ENCODE peak calls at places on chromosomes 3 and 15, in five cellular contexts. E, A, T, K and Q are unnamed samples. For H3K4me1, the result is how much of the 10 kb centered on the place peaks cover.

GRCh38 chr3:13563321-13563720 is 14.4 kb downstream of the FBLN2 start:
- DNase-seq in K (no peak), A (no peak), T (no peak), E (no peak), Q (no peak)

GRCh38 chr3:43015572-43016512 is 36.7 kb downstream of the GASK1A start:
- DNase-seq in T (no peak), A (no peak), E (no peak), K (no peak), Q (no peak)

GRCh38 chr3:141257971-141258370 is 26.3 kb downstream of the PXYLP1 start:
- DNase-seq in K (no peak), A (no peak), E (no peak), T (no peak), Q (no peak)

GRCh38 chr3:39386331-39386730 is 3.2 kb downstream of the SLC25A38 start:
- DNase-seq in T (no peak), K (no peak), A (no peak), E (no peak), Q (no peak)

GRCh38 chr3:186356152-186356551 is 5.9 kb downstream of the DGKG start:
- DNase-seq in T (no peak), K (no peak), A (no peak), E (no peak), Q (no peak)

GRCh38 chr3:126345641-126346460 is 11.4 kb downstream of the KLF15 start:
- DNase-seq in E (no peak), K (no peak), A (no peak), T (no peak), Q (no peak)

GRCh38 chr3:58471025-58471887 is 20.6 kb upstream of the KCTD6 start:
- DNase-seq in A (peak), K (peak), E (peak), T (peak), Q (peak)

GRCh38 chr3:28786446-28786845 is 437.8 kb upstream of the AZI2 start:
- DNase-seq in A (no peak), K (no peak), T (no peak), E (no peak), Q (no peak)

GRCh38 chr15:98155356-98155755 is 194.9 kb downstream of the ARRDC4 start:
- DNase-seq in E (no peak), T (no peak), K (peak), A (no peak), Q (peak)

GRCh38 chr3:156300929-156301806 is 180.8 kb downstream of the KCNAB1 start:
- DNase-seq in A (no peak), T (peak), K (no peak), E (no peak), Q (no peak)

GRCh38 chr3:9946112-9947024 is 5.8 kb downstream of the PRRT3 start:
- DNase-seq in T (peak), A (no peak), E (peak), K (peak), Q (peak)

GRCh38 chr3:175208316-175208715 is 349.2 kb downstream of the NAALADL2 start:
- DNase-seq in K (peak), A (no peak), T (peak), E (peak), Q (no peak)

GRCh38 chr3:62718011-62718410 is 157.2 kb downstream of the CADPS start:
- DNase-seq in K (no peak), T (no peak), E (no peak), A (no peak), Q (no peak)

GRCh38 chr3:9111349-9112265 is 137.8 kb downstream of the SRGAP3 start:
- DNase-seq in A (peak), K (peak), T (peak), E (no peak), Q (no peak)

GRCh38 chr15:28012231-28012630 is 86.9 kb downstream of the OCA2 start:
- DNase-seq in A (no peak), E (no peak), K (no peak), T (no peak), Q (no peak)

GRCh38 chr3:52039846-52040245 is 16.5 kb downstream of the DUSP7 start:
- DNase-seq in E (no peak), A (no peak), K (no peak), T (no peak), Q (no peak)

GRCh38 chr3:194314669-194315068 is 36.5 kb downstream of the CPN2 start:
- DNase-seq in A (no peak), K (no peak), E (no peak), T (no peak), Q (no peak)

GRCh38 chr3:8856721-8857120 is 87.3 kb upstream of the OXTR start:
- DNase-seq in T (peak), E (no peak), A (no peak), K (peak), Q (peak)

GRCh38 chr3:36696799-36697198 is 67.6 kb downstream of the DCLK3 start:
- DNase-seq in T (no peak), E (no peak), K (no peak), A (no peak), Q (no peak)

GRCh38 chr15:70289191-70289955 is 191.7 kb upstream of the TLE3 start:
- DNase-seq in E (no peak), A (no peak), T (no peak), K (peak), Q (peak)

GRCh38 chr3:99825239-99825638 is 7.6 kb downstream of the CMSS1 start:
- DNase-seq in A (peak), E (peak), T (peak), K (peak), Q (peak)

GRCh38 chr15:33515121-33515520 is 204.4 kb downstream of the RYR3 start:
- DNase-seq in K (no peak), T (no peak), E (no peak), A (no peak), Q (no peak)

GRCh38 chr3:158668506-158668905 is 3.9 kb downstream of the LXN start:
- DNase-seq in E (no peak), K (peak), A (no peak), T (peak), Q (peak)

GRCh38 chr3:154776549-154777230 is 303.4 kb upstream of the MME start:
- DNase-seq in K (no peak), E (no peak), T (no peak), A (no peak), Q (no peak)

GRCh38 chr3:183156266-183156665 is 6.3 kb downstream of the LAMP3 start:
- DNase-seq in K (no peak), A (no peak), E (peak), T (no peak), Q (no peak)

GRCh38 chr15:67076147-67076843 is 10.9 kb downstream of the SMAD3 start:
- DNase-seq in T (peak), K (peak), E (peak), A (peak), Q (no peak)

GRCh38 chr15:89909611-89910010 is 3.1 kb downstream of the ARPIN start:
- DNase-seq in E (no peak), K (no peak), A (no peak), T (no peak), Q (no peak)

GRCh38 chr3:19543212-19543841 is 390.7 kb downstream of the EFHB start:
- DNase-seq in E (no peak), T (no peak), A (no peak), K (no peak), Q (peak)

GRCh38 chr15:60297047-60297446 is 100.7 kb downstream of the ANXA2 start:
- DNase-seq in A (no peak), K (no peak), E (no peak), T (no peak), Q (no peak)

GRCh38 chr15:99966815-99967214 is 233.6 kb upstream of the LYSMD4 start:
- DNase-seq in A (no peak), E (no peak), T (no peak), K (no peak), Q (no peak)

GRCh38 chr3:56878046-56878445 is 76.3 kb upstream of the ARHGEF3 start:
- DNase-seq in E (peak), T (peak), K (no peak), A (no peak), Q (no peak)

GRCh38 chr15:55587321-55588069 is 650 bp downstream of the PYGO1 start:
- DNase-seq in T (peak), A (no peak), E (peak), K (peak), Q (peak)

GRCh38 chr3:23193835-23194234 is 9.3 kb upstream of the UBE2E2 start:
- DNase-seq in K (no peak), E (no peak), A (no peak), T (no peak), Q (no peak)

GRCh38 chr3:49148159-49148558 is 15.3 kb upstream of the LAMB2 start:
- DNase-seq in E (no peak), T (no peak), A (no peak), K (no peak), Q (no peak)

GRCh38 chr3:41893977-41894376 is 67.9 kb downstream of the ULK4 start:
- DNase-seq in E (peak), A (peak), T (peak), K (peak), Q (peak)

GRCh38 chr3:64178419-64178818 is 46.8 kb downstream of the PRICKLE2 start:
- DNase-seq in A (no peak), T (no peak), K (no peak), E (no peak), Q (no peak)

GRCh38 chr3:119597548-119598288 is at the start of gene PLA1A:
- DNase-seq in E (no peak), T (no peak), A (no peak), K (no peak), Q (no peak)

GRCh38 chr3:157939166-157939565 is 167.1 kb downstream of the SHOX2 start:
- DNase-seq in T (no peak), K (no peak), E (no peak), A (no peak), Q (no peak)

GRCh38 chr3:133591271-133591742 is 17.8 kb downstream of the CDV3 start:
- DNase-seq in E (no peak), A (no peak), T (peak), K (peak), Q (peak)

GRCh38 chr15:52172869-52173268 is 18.3 kb downstream of the GNB5 start:
- DNase-seq in K (no peak), E (no peak), A (no peak), T (no peak), Q (no peak)

GRCh38 chr3:45874677-45875346 is 11.5 kb upstream of the CCR9 start:
- DNase-seq in K (no peak), T (no peak), A (peak), E (no peak), Q (no peak)
- H3K4me1 ChIP-seq in K (under half), T (under half), A (under half), E (under half), Q (under half)

DNA sequence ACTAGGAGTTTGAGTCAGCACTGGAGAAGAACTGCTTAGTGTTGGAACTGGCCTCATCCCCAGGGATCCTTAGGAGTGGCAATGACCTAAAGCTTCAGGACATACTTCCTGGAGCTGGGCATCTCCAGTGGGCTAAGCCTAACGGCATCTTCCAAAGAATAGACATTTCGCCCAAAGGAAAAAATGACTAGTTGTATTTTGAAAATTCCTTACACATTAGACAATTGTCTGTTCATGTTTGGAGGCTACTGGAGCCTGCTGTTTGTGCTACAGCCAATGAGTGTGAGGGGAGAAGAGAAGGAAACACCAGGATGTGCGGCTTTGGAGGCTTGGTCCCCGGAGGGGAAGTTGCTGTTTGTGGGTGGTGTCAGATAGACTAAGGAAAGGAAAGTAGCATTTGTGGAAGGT is 77.6 kb downstream of the POLR2M start:
- DNase-seq in K (peak), E (peak), T (no peak), A (no peak), Q (peak)
- H3K9ac ChIP-seq in K (peak), E (peak), T (no peak), A (no peak), Q (peak)

GRCh38 chr3:16918683-16919025 is 33.9 kb downstream of the PLCL2 start:
- DNase-seq in E (no peak), A (no peak), T (no peak), K (no peak), Q (no peak)
- H3K4me1 ChIP-seq in E (under half), A (under half), T (under half), K (under half), Q (under half)

DNA sequence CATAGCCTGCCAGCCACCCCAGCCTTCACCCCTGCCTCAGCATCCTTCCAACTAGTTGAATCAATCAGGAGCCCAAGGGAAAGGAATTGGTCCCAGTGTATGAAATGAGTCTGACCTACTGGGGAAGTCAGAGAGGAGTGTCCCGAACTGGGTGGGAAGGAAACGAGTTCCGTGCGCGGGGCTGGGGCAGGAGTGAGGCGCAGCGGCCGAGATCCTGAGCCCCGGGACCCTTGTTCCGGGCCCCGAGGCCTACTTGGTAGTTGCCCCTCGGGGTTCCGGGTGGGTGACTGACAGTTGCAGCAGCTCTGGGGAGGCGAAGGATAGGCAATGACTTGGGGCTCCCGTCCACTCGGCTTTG is 1.1 kb upstream of the PLCL2 start:
- DNase-seq in A (no peak), E (no peak), K (no peak), T (no peak), Q (no peak)
- H3K9ac ChIP-seq in A (no peak), E (peak), K (peak), T (no peak), Q (peak)

DNA sequence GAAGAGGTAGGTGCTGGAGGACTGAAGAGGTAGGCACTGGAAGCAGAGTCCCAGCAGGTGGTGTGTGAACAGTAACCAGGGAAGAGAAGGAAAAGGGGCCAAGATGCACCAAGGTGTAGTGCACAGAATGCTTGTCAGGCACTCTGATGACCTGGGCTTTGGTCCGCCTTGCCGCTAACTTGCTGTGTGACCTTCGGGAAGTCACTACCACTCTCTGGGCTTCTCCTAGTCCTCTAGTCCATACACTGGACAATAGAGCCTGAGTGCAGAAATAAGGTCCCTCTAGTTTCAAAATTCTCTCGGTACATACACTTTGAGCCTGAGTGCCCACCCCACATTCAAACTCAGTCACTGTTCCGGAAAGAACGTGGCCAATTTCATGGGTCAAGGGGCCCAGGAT is 24.1 kb downstream of the ANP32A start:
- DNase-seq in K (no peak), T (no peak), E (no peak), A (no peak), Q (no peak)
- H3K4me1 ChIP-seq in K (under half), T (under half), E (under half), A (under half), Q (under half)